ENCODE peak calls at places on chromosomes 1 and 21, in nine cellular contexts. O is cardiac muscle cell; G is upper lobe of right lung; M is heart right ventricle; Z is IMR-90; C is NT2/D1; T is psoas muscle; B is CD8-positive, alpha-beta T cell; E is left lung. I is an unnamed sample.

GRCh38 chr21:45421071-45421845 is 16.3 kb downstream of the COL18A1 start:
- DNase-seq in O (peak; percentile 55), G (peak; percentile 81), M (peak; percentile 31), Z (no peak), C (no peak), T (peak; percentile 39), B (no peak), E (peak; percentile 78), I (peak; percentile 75)

GRCh38 chr1:63674238-63674864 is 81.1 kb downstream of the PGM1 start:
- DNase-seq in O (peak; percentile 82), G (no peak), M (peak; percentile 54), Z (peak; percentile 93), C (peak; percentile 91), T (peak; percentile 74), B (no peak), E (no peak), I (peak; percentile 54)

GRCh38 chr1:210586785-210587184 is 258.1 kb downstream of the HHAT start:
- DNase-seq in O (no peak), G (no peak), M (no peak), Z (no peak), C (no peak), T (no peak), B (no peak), E (no peak), I (no peak)

GRCh38 chr1:41650176-41650519 is 165.7 kb upstream of the EDN2 start:
- DNase-seq in O (no peak), G (peak; percentile 75), M (peak; percentile 44), Z (no peak), C (no peak), T (no peak), B (no peak), E (no peak), I (peak; percentile 78)

GRCh38 chr1:1892079-1892762 is 1.3 kb upstream of the GNB1 start:
- DNase-seq in O (no peak), G (no peak), M (no peak), Z (no peak), C (no peak), T (peak; percentile 59), B (no peak), E (no peak), I (no peak)

GRCh38 chr1:155134858-155135415 is 715 bp upstream of the SLC50A1 start:
- DNase-seq in O (peak; percentile 76), G (peak; percentile 95), M (peak; percentile 74), Z (peak; percentile 97), C (no peak), T (peak; percentile 93), B (peak; percentile 28), E (peak; percentile 93), I (peak; percentile 93)

GRCh38 chr1:65254320-65255087 is 54.8 kb upstream of the DNAJC6 start:
- DNase-seq in O (peak; percentile 92), G (peak; percentile 93), M (peak; percentile 83), Z (peak; percentile 30), C (no peak), T (peak; percentile 87), B (peak; percentile 80), E (peak; percentile 98), I (peak; percentile 87)

GRCh38 chr1:12588695-12589094 is 29.3 kb downstream of the DHRS3 start:
- DNase-seq in O (no peak), G (no peak), M (no peak), Z (no peak), C (no peak), T (no peak), B (no peak), E (no peak), I (no peak)

GRCh38 chr1:219171192-219171935 is 2.3 kb upstream of the LYPLAL1 start:
- DNase-seq in O (no peak), G (no peak), M (no peak), Z (peak; percentile 24), C (no peak), T (no peak), B (no peak), E (no peak), I (no peak)

GRCh38 chr1:83676106-83676505 is 322.8 kb downstream of the TTLL7 start:
- DNase-seq in O (no peak), G (no peak), M (no peak), Z (no peak), C (no peak), T (no peak), B (no peak), E (no peak), I (no peak)

GRCh38 chr1:243580072-243580471 is 270.0 kb downstream of the AKT3 start:
- DNase-seq in O (no peak), G (no peak), M (no peak), Z (peak; percentile 24), C (no peak), T (no peak), B (no peak), E (no peak), I (no peak)

GRCh38 chr1:25019351-25020172 is 89.5 kb upstream of the RUNX3 start:
- DNase-seq in O (no peak), G (no peak), M (no peak), Z (no peak), C (no peak), T (no peak), B (no peak), E (peak; percentile 41), I (no peak)

DNA sequence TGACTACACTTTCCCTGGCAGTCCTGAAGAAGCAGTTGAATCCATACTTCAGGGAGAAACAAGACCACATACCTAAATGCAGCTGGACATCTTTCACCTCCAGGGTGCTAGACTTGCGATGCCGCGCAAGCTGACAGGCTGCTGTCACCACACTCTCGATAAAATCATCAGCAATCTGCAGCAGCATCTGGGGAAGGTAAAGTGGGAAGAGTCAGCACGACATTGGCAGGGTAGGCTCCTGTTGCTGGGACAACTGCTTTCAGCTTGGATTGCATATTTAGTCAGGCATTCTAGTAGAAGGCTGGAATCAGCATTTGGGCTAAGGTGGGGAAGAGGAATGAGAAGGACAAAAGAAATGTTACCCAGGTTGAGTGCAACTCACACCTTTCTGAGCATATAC is 21.1 kb downstream of the RAB42 start:
- DNase-seq in O (no peak), G (no peak), M (no peak), Z (no peak), C (no peak), T (no peak), B (no peak), E (no peak), I (no peak)
- H3K36me3 ChIP-seq in O (peaks cover 26% of the 10 kb centered on the region), G (peaks cover 86% of the 10 kb centered on the region), M (no peaks in the 10 kb centered on the region), Z (peaks cover 36% of the 10 kb centered on the region), C (peaks cover 62% of the 10 kb centered on the region), T (peaks cover 2% of the 10 kb centered on the region), B (peaks cover 30% of the 10 kb centered on the region), E (peaks cover 100% of the 10 kb centered on the region), I (peaks cover 98% of the 10 kb centered on the region)

DNA sequence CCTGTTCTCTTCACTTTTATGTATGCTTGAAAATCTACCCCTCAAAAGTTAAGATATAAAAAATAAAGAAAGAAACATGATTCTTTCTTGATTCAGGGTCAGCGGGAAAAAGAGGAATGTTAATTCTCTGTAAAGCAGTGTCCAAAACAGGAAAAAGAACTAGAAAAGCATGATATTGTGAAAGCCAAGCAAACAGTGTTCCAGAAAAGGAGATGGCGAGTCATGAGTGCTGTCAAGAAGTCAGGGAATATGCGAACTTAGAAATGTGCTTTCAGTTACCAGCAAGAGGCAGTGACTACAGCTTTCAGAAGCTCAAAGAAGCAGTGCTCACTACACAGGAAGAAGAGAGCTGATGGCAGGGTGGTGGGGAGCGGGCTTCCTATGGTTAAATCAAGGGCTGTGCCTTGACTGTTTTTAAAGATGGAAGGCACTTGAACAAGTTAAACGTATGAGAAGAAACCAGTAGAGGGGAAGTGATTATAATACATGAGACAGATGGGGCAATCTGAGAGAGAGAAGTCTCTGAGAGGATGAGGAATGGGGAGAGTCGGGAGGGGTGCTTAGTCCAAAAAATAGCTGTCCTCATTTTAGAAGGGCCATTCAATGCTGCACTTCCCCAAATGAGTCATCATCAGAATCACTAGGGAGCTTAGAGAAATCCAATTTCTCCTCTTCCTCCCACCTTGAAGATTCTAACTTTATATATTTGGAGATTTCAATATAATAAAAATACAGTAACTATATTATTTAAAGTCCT is 90.4 kb downstream of the KCNK1 start:
- DNase-seq in O (no peak), G (no peak), M (no peak), Z (no peak), C (no peak), T (no peak), B (no peak), E (no peak), I (no peak)
- H3K36me3 ChIP-seq in O (no peaks in the 10 kb centered on the region), G (no peaks in the 10 kb centered on the region), M (no peaks in the 10 kb centered on the region), Z (no peaks in the 10 kb centered on the region), C (no peaks in the 10 kb centered on the region), T (no peaks in the 10 kb centered on the region), B (no peaks in the 10 kb centered on the region), E (no peaks in the 10 kb centered on the region), I (no peaks in the 10 kb centered on the region)

GRCh38 chr1:183546427-183546826 is 43.8 kb downstream of the NCF2 start:
- DNase-seq in O (no peak), G (no peak), M (no peak), Z (no peak), C (no peak), T (no peak), B (no peak), E (no peak), I (no peak)

GRCh38 chr1:183548136-183548535 is 42.1 kb downstream of the NCF2 start:
- DNase-seq in O (no peak), G (no peak), M (no peak), Z (no peak), C (no peak), T (no peak), B (no peak), E (no peak), I (no peak)

GRCh38 chr1:183544598-183545297 is 45.5 kb downstream of the NCF2 start:
- DNase-seq in O (peak; percentile 68), G (no peak), M (no peak), Z (no peak), C (no peak), T (no peak), B (no peak), E (no peak), I (no peak)

DNA sequence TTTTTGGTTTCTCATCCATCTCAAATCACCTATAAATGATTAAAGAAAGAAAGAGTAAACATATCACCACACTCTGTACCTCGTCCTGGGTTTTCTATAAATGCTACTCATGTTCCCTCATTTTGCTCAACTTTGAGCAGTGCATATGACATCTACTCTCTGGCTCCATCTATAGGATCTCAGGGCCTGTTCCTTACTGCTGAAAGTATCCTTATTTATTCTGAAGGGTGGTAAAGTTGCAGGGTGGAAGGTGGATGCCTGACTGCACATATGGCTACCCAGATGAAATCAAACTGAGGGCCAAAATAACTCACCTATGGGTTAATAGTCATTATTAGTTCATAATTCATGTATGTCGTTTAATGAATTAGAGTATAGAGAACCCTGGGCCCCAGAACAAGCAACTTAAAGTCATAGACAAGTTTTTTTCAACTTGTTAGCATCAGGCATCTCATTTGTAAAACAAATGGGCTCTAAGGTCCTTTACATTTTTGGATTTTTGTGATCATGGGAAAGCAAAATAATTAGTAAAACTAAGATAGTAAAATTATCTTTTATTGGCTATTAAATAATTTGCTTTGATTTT is 46.5 kb downstream of the NCF2 start:
- DNase-seq in O (peak; percentile 56), G (no peak), M (no peak), Z (peak; percentile 74), C (peak; percentile 38), T (no peak), B (no peak), E (no peak), I (no peak)
- H3K36me3 ChIP-seq in O (peaks cover 78% of the 10 kb centered on the region), G (peaks cover 91% of the 10 kb centered on the region), M (no peaks in the 10 kb centered on the region), Z (peaks cover 30% of the 10 kb centered on the region), C (peaks cover 92% of the 10 kb centered on the region), T (peaks cover 13% of the 10 kb centered on the region), B (peaks cover 70% of the 10 kb centered on the region), E (peaks cover 87% of the 10 kb centered on the region), I (peaks cover 86% of the 10 kb centered on the region)

DNA sequence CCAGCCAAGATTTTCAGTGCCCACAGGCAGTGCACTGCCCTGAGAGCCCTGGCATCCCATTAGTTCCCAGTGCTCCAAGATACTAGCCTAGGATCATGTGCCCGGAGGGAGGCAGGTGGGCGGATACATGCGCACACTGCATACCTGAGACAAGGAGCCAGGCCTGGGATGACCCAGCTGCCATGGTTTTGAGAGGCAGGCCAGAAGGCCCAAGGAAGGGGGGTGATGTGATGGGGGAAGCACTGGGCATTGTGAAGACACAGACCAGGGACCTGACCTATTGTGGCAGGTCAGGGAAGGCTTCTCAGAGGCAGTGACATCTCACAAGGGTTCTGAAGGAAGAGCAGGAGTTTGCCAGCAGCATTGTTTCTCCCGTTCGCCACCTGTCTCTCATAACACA is 3.6 kb downstream of the ZC3H12A start:
- DNase-seq in O (no peak), G (no peak), M (no peak), Z (no peak), C (no peak), T (no peak), B (no peak), E (no peak), I (no peak)
- H3K36me3 ChIP-seq in O (peaks cover 19% of the 10 kb centered on the region), G (peaks cover 40% of the 10 kb centered on the region), M (peaks cover 17% of the 10 kb centered on the region), Z (peaks cover 50% of the 10 kb centered on the region), C (peaks cover 74% of the 10 kb centered on the region), T (peaks cover 3% of the 10 kb centered on the region), B (peaks cover 27% of the 10 kb centered on the region), E (peaks cover 71% of the 10 kb centered on the region), I (peaks cover 52% of the 10 kb centered on the region)

I was measured in lower lobe of right lung.